ENCODE peak calls at places on chromosomes 1 and 21, in seven cellular contexts. J is left ventricle myocardium inferior, O is HCT116, I is tibial artery, R is progenitor cell of endocrine pancreas, M is upper lobe of left lung, X is neural progenitor cell. Z is an unnamed sample.

GRCh38 chr1:113372546-113372945 is 17.8 kb upstream of the MAGI3 start:
- DNase-seq in J (no peak), O (no peak), I (no peak), R (no peak), M (no peak), X (no peak), Z (no peak)

GRCh38 chr21:41045534-41046268 is 122.3 kb upstream of the BACE2 start:
- DNase-seq in J (no peak), O (no peak), I (no peak), R (peak; percentile 45), M (no peak), X (peak; percentile 68), Z (no peak)

GRCh38 chr1:119647734-119648619 is at the start of gene ZNF697:
- DNase-seq in J (peak; percentile 98), O (peak; percentile 89), I (peak; percentile 98), R (peak; percentile 79), M (peak; percentile 99), X (peak; percentile 95), Z (peak; percentile 91)

GRCh38 chr1:26351591-26352337 is 2.2 kb downstream of the CRYBG2 start:
- DNase-seq in J (no peak), O (peak; percentile 41), I (no peak), R (no peak), M (no peak), X (peak; percentile 72), Z (no peak)

GRCh38 chr1:161787355-161787754 is 21.2 kb downstream of the ATF6 start:
- DNase-seq in J (no peak), O (no peak), I (no peak), R (no peak), M (no peak), X (no peak), Z (no peak)

GRCh38 chr1:58883037-58883887 is 99.4 kb upstream of the JUN start:
- DNase-seq in J (peak; percentile 61), O (peak; percentile 85), I (peak; percentile 87), R (no peak), M (no peak), X (no peak), Z (no peak)

GRCh38 chr1:94698341-94698740 is 121.8 kb upstream of the SLC44A3 start:
- DNase-seq in J (no peak), O (no peak), I (no peak), R (no peak), M (no peak), X (no peak), Z (no peak)

GRCh38 chr1:24362982-24363614 is 43.9 kb downstream of the GRHL3 start:
- DNase-seq in J (no peak), O (peak; percentile 39), I (no peak), R (no peak), M (no peak), X (no peak), Z (no peak)

GRCh38 chr1:32702599-32703478 is at the start of gene SYNC:
- DNase-seq in J (peak; percentile 77), O (no peak), I (peak; percentile 89), R (no peak), M (peak; percentile 92), X (peak; percentile 58), Z (no peak)

GRCh38 chr21:37670883-37671282 is 245.4 kb downstream of the KCNJ6 start:
- DNase-seq in J (no peak), O (no peak), I (no peak), R (no peak), M (no peak), X (no peak), Z (no peak)

GRCh38 chr1:238465449-238465848 is 574.7 kb upstream of the ZP4 start:
- DNase-seq in J (no peak), O (no peak), I (no peak), R (no peak), M (no peak), X (no peak), Z (no peak)

GRCh38 chr1:23530750-23531651 is at the start of gene E2F2:
- DNase-seq in J (peak; percentile 85), O (peak; percentile 81), I (peak; percentile 91), R (peak; percentile 56), M (peak; percentile 93), X (peak; percentile 94), Z (peak; percentile 81)

GRCh38 chr21:42147386-42148020 is 71.4 kb upstream of the ABCG1 start:
- DNase-seq in J (no peak), O (no peak), I (peak; percentile 52), R (no peak), M (no peak), X (no peak), Z (no peak)

GRCh38 chr1:157193702-157194391 is 55.7 kb upstream of the ETV3 start:
- DNase-seq in J (peak; percentile 39), O (peak; percentile 57), I (no peak), R (peak; percentile 79), M (peak; percentile 54), X (peak; percentile 77), Z (no peak)

GRCh38 chr1:178055093-178055492 is 38.8 kb upstream of the RASAL2 start:
- DNase-seq in J (peak; percentile 43), O (no peak), I (no peak), R (no peak), M (no peak), X (peak; percentile 57), Z (no peak)

GRCh38 chr21:43777953-43778352 is 1.8 kb upstream of the CSTB start:
- DNase-seq in J (no peak), O (no peak), I (no peak), R (no peak), M (no peak), X (no peak), Z (no peak)

GRCh38 chr1:155307247-155307740 is 1.4 kb upstream of the FDPS start:
- DNase-seq in J (no peak), O (no peak), I (no peak), R (no peak), M (no peak), X (peak; percentile 69), Z (no peak)

GRCh38 chr1:86718786-86719185 is 14.4 kb downstream of the SH3GLB1 start:
- DNase-seq in J (no peak), O (no peak), I (no peak), R (no peak), M (no peak), X (no peak), Z (no peak)

GRCh38 chr1:61434276-61434675 is 290.7 kb downstream of the TM2D1 start:
- DNase-seq in J (no peak), O (no peak), I (no peak), R (no peak), M (no peak), X (no peak), Z (no peak)

DNA sequence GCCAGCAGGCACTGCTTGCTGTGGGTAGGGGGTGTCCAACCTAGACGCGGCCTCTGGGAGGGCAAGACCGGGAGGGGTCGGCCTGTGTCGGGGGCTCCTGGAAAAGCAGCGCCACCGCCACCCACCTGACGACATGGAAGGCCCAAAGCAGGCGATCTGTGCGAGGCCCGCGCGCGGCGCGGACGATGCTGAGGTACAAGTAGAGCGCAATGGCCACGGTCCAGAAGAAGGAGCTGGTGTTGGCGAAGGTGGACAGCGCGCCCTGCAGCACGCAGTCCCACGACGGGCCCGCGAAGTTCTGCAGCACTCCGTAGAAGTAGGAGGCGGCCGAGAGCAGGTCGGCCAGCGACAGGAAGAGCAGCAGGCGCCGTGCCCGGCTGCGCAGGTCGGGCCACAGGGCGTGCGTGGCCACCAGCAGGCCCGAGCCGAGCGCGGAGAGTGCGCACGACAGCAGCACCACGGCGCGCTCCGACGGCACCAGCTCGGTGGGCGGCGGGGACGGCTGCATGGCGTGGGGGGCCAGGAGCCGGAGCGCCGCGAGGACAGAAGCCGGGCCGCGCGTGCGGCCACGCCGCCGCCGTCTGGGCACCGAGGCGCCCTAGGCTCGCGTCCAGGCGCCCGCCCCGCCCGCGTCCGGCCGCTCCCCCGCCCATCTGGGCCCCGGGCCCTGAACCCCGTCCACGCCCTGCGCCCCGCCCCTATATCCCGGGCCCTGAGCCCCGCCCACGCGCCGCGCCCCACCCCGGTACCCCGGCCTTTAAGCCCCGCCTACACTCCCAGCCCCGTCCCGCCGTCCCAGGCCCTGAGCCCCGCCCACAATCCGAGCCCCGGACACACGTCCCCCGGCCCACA is at the start of gene GPR157:
- DNase-seq in J (peak; percentile 92), O (peak; percentile 70), I (peak; percentile 91), R (peak; percentile 36), M (peak; percentile 99), X (peak; percentile 93), Z (peak; percentile 79)
- TF ChIP-seq CTCF in J (peak; percentile 33), O (no peak), I (no peak), R (no peak), M (no peak), X (peak; percentile 11), Z (peak; percentile 18)

GRCh38 chr1:209645574-209646452 is 6.4 kb downstream of the LAMB3 start:
- DNase-seq in J (no peak), O (no peak), I (no peak), R (no peak), M (no peak), X (no peak), Z (no peak)

GRCh38 chr1:209648366-209648765 is 3.9 kb downstream of the LAMB3 start:
- DNase-seq in J (no peak), O (no peak), I (no peak), R (no peak), M (no peak), X (no peak), Z (no peak)

GRCh38 chr1:209647212-209647611 is 5.0 kb downstream of the LAMB3 start:
- DNase-seq in J (no peak), O (no peak), I (no peak), R (no peak), M (no peak), X (no peak), Z (no peak)

GRCh38 chr1:209648931-209649776 is 3.1 kb downstream of the LAMB3 start:
- DNase-seq in J (no peak), O (peak; percentile 89), I (no peak), R (no peak), M (no peak), X (no peak), Z (no peak)

DNA sequence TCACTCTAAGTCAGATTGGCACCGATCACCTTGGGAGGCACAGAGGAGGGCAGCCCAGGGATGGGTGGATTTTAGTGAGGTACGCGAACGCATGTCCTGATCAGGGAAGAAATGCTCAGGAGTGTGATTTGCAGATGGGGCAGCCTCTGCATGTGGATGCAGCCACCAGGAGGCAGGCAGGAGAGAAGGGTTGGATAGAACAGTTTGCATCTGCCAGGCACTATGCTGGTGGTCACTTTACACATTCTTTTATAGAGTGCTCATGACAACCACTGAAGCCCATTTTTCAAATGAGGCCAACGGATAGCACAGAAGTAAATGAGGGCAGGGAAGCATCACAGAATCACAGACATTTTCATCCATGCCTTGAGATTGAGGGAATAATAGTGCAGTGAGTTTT is 5.7 kb downstream of the LAMB3 start:
- DNase-seq in J (no peak), O (no peak), I (no peak), R (no peak), M (no peak), X (peak; percentile 33), Z (no peak)
- TF ChIP-seq CTCF in J (peak; percentile 21), O (peak; percentile 31), I (no peak), R (peak; percentile 10), M (no peak), X (peak; percentile 40), Z (peak; percentile 24)

DNA sequence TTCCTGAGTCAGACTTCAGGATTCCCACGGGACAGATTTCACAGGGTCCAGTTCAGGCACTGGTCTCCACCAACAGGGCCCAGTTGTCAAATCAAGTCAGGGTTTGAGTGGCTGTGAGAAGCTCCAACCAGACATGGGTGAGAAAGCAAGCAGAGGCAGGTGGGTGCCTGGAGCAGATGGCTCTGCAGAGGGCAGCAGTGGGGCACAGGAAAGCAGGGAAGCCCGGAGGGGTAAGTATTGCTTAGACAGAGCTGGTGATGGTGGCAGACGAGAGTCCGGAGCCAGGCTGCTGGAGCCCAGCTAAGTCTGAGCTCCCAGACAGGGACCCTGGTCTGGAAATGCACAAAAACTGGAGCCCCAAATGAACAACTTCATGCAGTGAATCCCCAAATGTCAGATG is 40.4 kb downstream of the RIMS3 start:
- DNase-seq in J (no peak), O (no peak), I (peak; percentile 32), R (no peak), M (no peak), X (peak; percentile 38), Z (no peak)
- TF ChIP-seq CTCF in J (peak; percentile 62), O (peak; percentile 41), I (no peak), R (no peak), M (peak; percentile 9), X (peak; percentile 38), Z (peak; percentile 25)

GRCh38 chr1:196144588-196144987 is 463.7 kb downstream of the KCNT2 start:
- DNase-seq in J (no peak), O (no peak), I (no peak), R (no peak), M (no peak), X (no peak), Z (no peak)
- TF ChIP-seq CTCF in J (no peak), O (peak; percentile 4), I (no peak), R (no peak), M (no peak), X (no peak), Z (no peak)